ENCODE peak calls at places on chromosomes 4 and X, in eight cellular contexts. One of them, this sample, is unnamed.

GRCh38 chrX:64204701-64205440 is 637 bp downstream of the AMER1 start:
- DNase-seq in HL-60: peak
- DNase-seq in GM23248: peak
- DNase-seq in dorsolateral prefrontal cortex: peak
- DNase-seq in RWPE1: peak
- DNase-seq in stomach: peak
- DNase-seq in gastrocnemius medialis: peak
- DNase-seq in A549: peak
- DNase-seq in this sample: no peak

GRCh38 chr4:17155486-17155885 is 257.0 kb upstream of the LDB2 start:
- DNase-seq in dorsolateral prefrontal cortex: no peak
- DNase-seq in A549: no peak
- DNase-seq in HL-60: no peak
- DNase-seq in stomach: no peak
- DNase-seq in gastrocnemius medialis: no peak
- DNase-seq in GM23248: peak
- DNase-seq in RWPE1: no peak
- DNase-seq in this sample: no peak

GRCh38 chr4:86033171-86033570 is 326.7 kb downstream of the MAPK10 start:
- DNase-seq in dorsolateral prefrontal cortex: no peak
- DNase-seq in stomach: peak
- DNase-seq in gastrocnemius medialis: no peak
- DNase-seq in A549: no peak
- DNase-seq in GM23248: peak
- DNase-seq in RWPE1: no peak
- DNase-seq in HL-60: no peak
- DNase-seq in this sample: no peak

GRCh38 chrX:120752431-120753128 is 122.7 kb upstream of the C1GALT1C1 start:
- DNase-seq in HL-60: no peak
- DNase-seq in A549: no peak
- DNase-seq in dorsolateral prefrontal cortex: no peak
- DNase-seq in RWPE1: no peak
- DNase-seq in GM23248: no peak
- DNase-seq in gastrocnemius medialis: no peak
- DNase-seq in stomach: no peak
- DNase-seq in this sample: no peak

GRCh38 chr4:34974313-34974680 is 1270.0 kb downstream of the ARAP2 start:
- DNase-seq in stomach: no peak
- DNase-seq in A549: no peak
- DNase-seq in HL-60: no peak
- DNase-seq in GM23248: no peak
- DNase-seq in gastrocnemius medialis: peak
- DNase-seq in dorsolateral prefrontal cortex: no peak
- DNase-seq in RWPE1: no peak
- DNase-seq in this sample: no peak

GRCh38 chrX:136586386-136586785 is 54.4 kb downstream of the VGLL1 start:
- DNase-seq in dorsolateral prefrontal cortex: no peak
- DNase-seq in A549: no peak
- DNase-seq in gastrocnemius medialis: no peak
- DNase-seq in RWPE1: no peak
- DNase-seq in stomach: no peak
- DNase-seq in HL-60: no peak
- DNase-seq in GM23248: peak
- DNase-seq in this sample: no peak

GRCh38 chr4:89765966-89766365 is 71.0 kb downstream of the SNCA start:
- DNase-seq in GM23248: peak
- DNase-seq in dorsolateral prefrontal cortex: no peak
- DNase-seq in A549: no peak
- DNase-seq in RWPE1: peak
- DNase-seq in gastrocnemius medialis: no peak
- DNase-seq in HL-60: no peak
- DNase-seq in stomach: no peak
- DNase-seq in this sample: peak

GRCh38 chr4:169765845-169766244 is 8.1 kb upstream of the HPF1 start:
- DNase-seq in gastrocnemius medialis: no peak
- DNase-seq in dorsolateral prefrontal cortex: no peak
- DNase-seq in RWPE1: no peak
- DNase-seq in GM23248: no peak
- DNase-seq in stomach: no peak
- DNase-seq in A549: no peak
- DNase-seq in HL-60: no peak
- DNase-seq in this sample: no peak

GRCh38 chr4:141642711-141643110 is 6.3 kb downstream of the IL15 start:
- DNase-seq in dorsolateral prefrontal cortex: no peak
- DNase-seq in RWPE1: peak
- DNase-seq in A549: no peak
- DNase-seq in gastrocnemius medialis: no peak
- DNase-seq in HL-60: no peak
- DNase-seq in GM23248: no peak
- DNase-seq in stomach: no peak
- DNase-seq in this sample: no peak

GRCh38 chrX:136865270-136866168 is 15.0 kb downstream of the RBMX start:
- DNase-seq in gastrocnemius medialis: no peak
- DNase-seq in RWPE1: no peak
- DNase-seq in HL-60: no peak
- DNase-seq in GM23248: no peak
- DNase-seq in stomach: no peak
- DNase-seq in A549: no peak
- DNase-seq in dorsolateral prefrontal cortex: no peak
- DNase-seq in this sample: no peak

GRCh38 chrX:16320765-16321355 is 153.6 kb downstream of the MAGEB17 start:
- DNase-seq in HL-60: no peak
- DNase-seq in GM23248: peak
- DNase-seq in stomach: no peak
- DNase-seq in dorsolateral prefrontal cortex: no peak
- DNase-seq in gastrocnemius medialis: no peak
- DNase-seq in A549: no peak
- DNase-seq in RWPE1: peak
- DNase-seq in this sample: peak

GRCh38 chrX:19640693-19641374 is 125.5 kb upstream of the MAP3K15 start:
- DNase-seq in HL-60: no peak
- DNase-seq in dorsolateral prefrontal cortex: no peak
- DNase-seq in gastrocnemius medialis: no peak
- DNase-seq in A549: no peak
- DNase-seq in GM23248: no peak
- DNase-seq in stomach: no peak
- DNase-seq in RWPE1: no peak
- DNase-seq in this sample: no peak

GRCh38 chr4:37748546-37748945 is 62.4 kb upstream of the RELL1 start:
- DNase-seq in gastrocnemius medialis: no peak
- DNase-seq in RWPE1: no peak
- DNase-seq in stomach: no peak
- DNase-seq in dorsolateral prefrontal cortex: no peak
- DNase-seq in A549: no peak
- DNase-seq in HL-60: no peak
- DNase-seq in GM23248: no peak
- DNase-seq in this sample: no peak

GRCh38 chrX:31266172-31267076 is 194.6 kb upstream of the FTHL17 start:
- DNase-seq in A549: no peak
- DNase-seq in RWPE1: peak
- DNase-seq in HL-60: no peak
- DNase-seq in GM23248: peak
- DNase-seq in dorsolateral prefrontal cortex: no peak
- DNase-seq in gastrocnemius medialis: no peak
- DNase-seq in stomach: peak
- DNase-seq in this sample: no peak

GRCh38 chr4:26507286-26507685 is 17.0 kb upstream of the CCKAR start:
- DNase-seq in GM23248: no peak
- DNase-seq in RWPE1: no peak
- DNase-seq in stomach: no peak
- DNase-seq in gastrocnemius medialis: no peak
- DNase-seq in HL-60: no peak
- DNase-seq in A549: no peak
- DNase-seq in dorsolateral prefrontal cortex: no peak
- DNase-seq in this sample: no peak

GRCh38 chrX:11944486-11944885 is 186.4 kb downstream of the MSL3 start:
- DNase-seq in RWPE1: peak
- DNase-seq in HL-60: no peak
- DNase-seq in gastrocnemius medialis: no peak
- DNase-seq in stomach: no peak
- DNase-seq in dorsolateral prefrontal cortex: no peak
- DNase-seq in GM23248: peak
- DNase-seq in A549: peak
- DNase-seq in this sample: no peak

GRCh38 chr4:152073738-152074137 is 312.9 kb upstream of the GATB start:
- DNase-seq in dorsolateral prefrontal cortex: no peak
- DNase-seq in gastrocnemius medialis: no peak
- DNase-seq in A549: no peak
- DNase-seq in HL-60: peak
- DNase-seq in GM23248: peak
- DNase-seq in stomach: no peak
- DNase-seq in RWPE1: no peak
- DNase-seq in this sample: no peak

GRCh38 chr4:86940176-86940575 is 5.4 kb downstream of the AFF1 start:
- DNase-seq in A549: no peak
- DNase-seq in dorsolateral prefrontal cortex: no peak
- DNase-seq in GM23248: peak
- DNase-seq in gastrocnemius medialis: no peak
- DNase-seq in stomach: no peak
- DNase-seq in HL-60: no peak
- DNase-seq in RWPE1: no peak
- DNase-seq in this sample: no peak

GRCh38 chr4:156778606-156779005 is 193.0 kb downstream of the PDGFC start:
- DNase-seq in gastrocnemius medialis: no peak
- DNase-seq in A549: no peak
- DNase-seq in stomach: no peak
- DNase-seq in GM23248: peak
- DNase-seq in HL-60: no peak
- DNase-seq in RWPE1: peak
- DNase-seq in dorsolateral prefrontal cortex: no peak
- DNase-seq in this sample: peak
- H3K27ac ChIP-seq in gastrocnemius medialis: no peak
- H3K27ac ChIP-seq in A549: peak
- H3K27ac ChIP-seq in stomach: no peak
- H3K27ac ChIP-seq in GM23248: peak
- H3K27ac ChIP-seq in HL-60: no peak
- H3K27ac ChIP-seq in RWPE1: no peak
- H3K27ac ChIP-seq in dorsolateral prefrontal cortex: no peak
- H3K27ac ChIP-seq in this sample: no peak

GRCh38 chrX:128543114-128543513 is 490.9 kb upstream of the ACTRT1 start:
- DNase-seq in A549: no peak
- DNase-seq in stomach: no peak
- DNase-seq in gastrocnemius medialis: no peak
- DNase-seq in RWPE1: no peak
- DNase-seq in GM23248: no peak
- DNase-seq in dorsolateral prefrontal cortex: no peak
- DNase-seq in HL-60: no peak
- DNase-seq in this sample: no peak
- H3K27ac ChIP-seq in A549: no peak
- H3K27ac ChIP-seq in stomach: no peak
- H3K27ac ChIP-seq in gastrocnemius medialis: no peak
- H3K27ac ChIP-seq in RWPE1: no peak
- H3K27ac ChIP-seq in GM23248: no peak
- H3K27ac ChIP-seq in dorsolateral prefrontal cortex: no peak
- H3K27ac ChIP-seq in HL-60: no peak
- H3K27ac ChIP-seq in this sample: no peak

GRCh38 chr4:147335183-147335582 is 145.7 kb upstream of the EDNRA start:
- DNase-seq in gastrocnemius medialis: no peak
- DNase-seq in HL-60: no peak
- DNase-seq in RWPE1: no peak
- DNase-seq in GM23248: no peak
- DNase-seq in dorsolateral prefrontal cortex: no peak
- DNase-seq in A549: no peak
- DNase-seq in stomach: no peak
- DNase-seq in this sample: no peak

GRCh38 chr4:147334478-147334877 is 146.4 kb upstream of the EDNRA start:
- DNase-seq in GM23248: peak
- DNase-seq in gastrocnemius medialis: no peak
- DNase-seq in stomach: no peak
- DNase-seq in A549: no peak
- DNase-seq in dorsolateral prefrontal cortex: no peak
- DNase-seq in HL-60: no peak
- DNase-seq in RWPE1: no peak
- DNase-seq in this sample: no peak

GRCh38 chr4:147340111-147340510 is 140.8 kb upstream of the EDNRA start:
- DNase-seq in RWPE1: peak
- DNase-seq in stomach: no peak
- DNase-seq in HL-60: no peak
- DNase-seq in gastrocnemius medialis: no peak
- DNase-seq in GM23248: peak
- DNase-seq in A549: no peak
- DNase-seq in dorsolateral prefrontal cortex: no peak
- DNase-seq in this sample: no peak

GRCh38 chr4:147339116-147339515 is 141.8 kb upstream of the EDNRA start:
- DNase-seq in RWPE1: no peak
- DNase-seq in HL-60: no peak
- DNase-seq in A549: no peak
- DNase-seq in stomach: no peak
- DNase-seq in dorsolateral prefrontal cortex: no peak
- DNase-seq in gastrocnemius medialis: no peak
- DNase-seq in GM23248: no peak
- DNase-seq in this sample: no peak

GRCh38 chr4:147336252-147336651 is 144.6 kb upstream of the EDNRA start:
- DNase-seq in HL-60: no peak
- DNase-seq in stomach: no peak
- DNase-seq in RWPE1: no peak
- DNase-seq in dorsolateral prefrontal cortex: no peak
- DNase-seq in GM23248: peak
- DNase-seq in gastrocnemius medialis: no peak
- DNase-seq in A549: no peak
- DNase-seq in this sample: no peak
- H3K27ac ChIP-seq in HL-60: no peak
- H3K27ac ChIP-seq in stomach: no peak
- H3K27ac ChIP-seq in RWPE1: no peak
- H3K27ac ChIP-seq in dorsolateral prefrontal cortex: no peak
- H3K27ac ChIP-seq in GM23248: no peak
- H3K27ac ChIP-seq in gastrocnemius medialis: no peak
- H3K27ac ChIP-seq in A549: no peak
- H3K27ac ChIP-seq in this sample: no peak

GRCh38 chr4:164508836-164509235 is 245.1 kb upstream of the SMIM31 start:
- DNase-seq in dorsolateral prefrontal cortex: no peak
- DNase-seq in A549: no peak
- DNase-seq in GM23248: no peak
- DNase-seq in stomach: no peak
- DNase-seq in RWPE1: no peak
- DNase-seq in gastrocnemius medialis: no peak
- DNase-seq in HL-60: peak
- DNase-seq in this sample: no peak
- H3K27ac ChIP-seq in dorsolateral prefrontal cortex: no peak
- H3K27ac ChIP-seq in A549: no peak
- H3K27ac ChIP-seq in GM23248: no peak
- H3K27ac ChIP-seq in stomach: no peak
- H3K27ac ChIP-seq in RWPE1: no peak
- H3K27ac ChIP-seq in gastrocnemius medialis: no peak
- H3K27ac ChIP-seq in HL-60: no peak
- H3K27ac ChIP-seq in this sample: no peak

DNA sequence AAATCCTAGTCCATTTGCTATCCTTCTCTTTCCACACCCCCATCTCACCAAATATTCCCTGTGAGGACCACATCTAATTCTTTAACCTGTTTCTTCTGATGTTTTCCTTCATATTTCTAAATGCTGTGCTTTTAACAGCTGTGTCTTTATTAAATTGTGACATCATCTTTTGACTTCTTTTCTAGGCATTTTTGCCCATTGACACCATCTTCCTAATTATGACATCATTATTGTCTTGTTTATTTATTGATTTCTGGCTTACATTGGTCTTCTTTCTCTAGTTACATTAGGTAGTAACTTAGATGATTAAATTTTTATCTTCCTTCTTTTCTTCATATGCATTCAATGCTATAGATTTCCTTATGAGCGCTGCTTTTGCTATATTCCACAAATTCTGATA is 175.8 kb upstream of the PDE5A start:
- DNase-seq in GM23248: no peak
- DNase-seq in HL-60: no peak
- DNase-seq in A549: no peak
- DNase-seq in gastrocnemius medialis: no peak
- DNase-seq in RWPE1: no peak
- DNase-seq in dorsolateral prefrontal cortex: no peak
- DNase-seq in stomach: no peak
- DNase-seq in this sample: no peak
- H3K27ac ChIP-seq in GM23248: no peak
- H3K27ac ChIP-seq in HL-60: no peak
- H3K27ac ChIP-seq in A549: no peak
- H3K27ac ChIP-seq in gastrocnemius medialis: no peak
- H3K27ac ChIP-seq in RWPE1: no peak
- H3K27ac ChIP-seq in dorsolateral prefrontal cortex: no peak
- H3K27ac ChIP-seq in stomach: no peak
- H3K27ac ChIP-seq in this sample: no peak

This sample was measured in AG04450.